ENCODE peak calls at places on chromosomes 12 and 14, in six cellular contexts. A, C, E, O, G and T are unnamed samples.

GRCh38 chr14:92973798-92974372 is 50.9 kb downstream of the CHGA start:
- DNase-seq in C (no peak), E (peak; percentile 32), A (no peak), G (no peak), O (no peak), T (peak; percentile 53)

GRCh38 chr12:108482717-108483212 is 32.3 kb upstream of the FICD start:
- DNase-seq in C (no peak), G (peak; percentile 33), E (no peak), O (no peak), A (no peak), T (no peak)

GRCh38 chr14:103442288-103442687 is 57.1 kb downstream of the MARK3 start:
- DNase-seq in C (no peak), O (no peak), A (no peak), E (no peak), G (no peak), T (no peak)

GRCh38 chr14:93970967-93971634 is 5.3 kb downstream of the ASB2 start:
- DNase-seq in O (no peak), C (no peak), A (no peak), G (no peak), E (no peak), T (no peak)

GRCh38 chr14:31950760-31951637 is 126.1 kb upstream of the ARHGAP5 start:
- DNase-seq in O (no peak), G (peak; percentile 73), C (no peak), E (peak; percentile 65), A (peak; percentile 56), T (peak; percentile 72)

GRCh38 chr12:47686645-47687240 is 19.1 kb downstream of the RPAP3 start:
- DNase-seq in E (no peak), G (peak; percentile 21), A (no peak), O (no peak), C (peak; percentile 11), T (no peak)

GRCh38 chr14:85487215-85487614 is 42.7 kb upstream of the FLRT2 start:
- DNase-seq in G (peak; percentile 54), A (no peak), C (no peak), O (no peak), E (no peak), T (no peak)

GRCh38 chr14:61891251-61891650 is 129.0 kb downstream of the SNAPC1 start:
- DNase-seq in C (peak; percentile 8), A (no peak), E (no peak), O (no peak), G (peak; percentile 27), T (no peak)

GRCh38 chr14:71168564-71168963 is 261.3 kb downstream of the PCNX1 start:
- DNase-seq in A (no peak), G (no peak), O (no peak), C (no peak), E (no peak), T (no peak)

GRCh38 chr14:77390188-77390587 is 13.0 kb downstream of the SAMD15 start:
- DNase-seq in G (no peak), C (no peak), E (no peak), O (no peak), A (no peak), T (no peak)

GRCh38 chr14:64929003-64929337 is 13.6 kb downstream of the GPX2 start:
- DNase-seq in G (no peak), E (no peak), A (no peak), O (no peak), C (no peak), T (no peak)

GRCh38 chr14:66496188-66496807 is 10.1 kb downstream of the CCDC196 start:
- DNase-seq in C (no peak), A (no peak), G (no peak), O (no peak), E (no peak), T (no peak)

GRCh38 chr12:18868673-18869072 is 130.8 kb downstream of the CAPZA3 start:
- DNase-seq in G (peak; percentile 66), O (no peak), C (no peak), A (no peak), E (no peak), T (no peak)

GRCh38 chr12:79420146-79420618 is 270.6 kb downstream of the PAWR start:
- DNase-seq in E (no peak), O (no peak), G (peak; percentile 97), A (no peak), C (peak; percentile 21), T (no peak)

GRCh38 chr14:22221508-22221907 is 367.5 kb downstream of the DAD1 start:
- DNase-seq in C (no peak), G (no peak), O (no peak), E (no peak), A (no peak), T (no peak)

GRCh38 chr14:54787263-54787662 is 115.4 kb downstream of the GCH1 start:
- DNase-seq in A (peak; percentile 46), C (no peak), O (no peak), E (no peak), G (no peak), T (peak; percentile 71)

GRCh38 chr12:57001448-57001906 is 4.9 kb downstream of the ZBTB39 start:
- DNase-seq in O (peak; percentile 74), C (peak; percentile 78), E (peak; percentile 68), G (no peak), A (peak; percentile 60), T (peak; percentile 62)

GRCh38 chr14:75126121-75126544 is 715 bp downstream of the NEK9 start:
- DNase-seq in E (no peak), A (no peak), G (no peak), C (no peak), O (no peak), T (no peak)

GRCh38 chr12:8849785-8850184 is 27.4 kb downstream of the A2ML1 start:
- DNase-seq in A (no peak), E (no peak), G (no peak), C (no peak), O (no peak), T (no peak)

GRCh38 chr14:23446291-23446851 is 10.9 kb upstream of the MYH7 start:
- DNase-seq in G (no peak), O (no peak), E (peak; percentile 68), C (no peak), A (peak; percentile 36), T (no peak)

GRCh38 chr12:78209851-78210493 is 379.3 kb downstream of the NAV3 start:
- DNase-seq in G (no peak), O (no peak), C (no peak), E (no peak), A (peak; percentile 7), T (no peak)

GRCh38 chr14:96235426-96235825 is 20.6 kb upstream of the BDKRB1 start:
- DNase-seq in O (no peak), E (no peak), C (no peak), G (no peak), A (no peak), T (no peak)

GRCh38 chr12:52245259-52245961 is 12.4 kb downstream of the KRT7 start:
- DNase-seq in C (no peak), O (no peak), G (no peak), A (no peak), E (peak; percentile 67), T (no peak)
- H3K4me1 ChIP-seq in C (peaks cover 2% of the 10 kb centered on the region), O (no peaks in the 10 kb centered on the region), G (peaks cover 30% of the 10 kb centered on the region), A (no peaks in the 10 kb centered on the region), E (peaks cover 43% of the 10 kb centered on the region), T (peaks cover 17% of the 10 kb centered on the region)

DNA sequence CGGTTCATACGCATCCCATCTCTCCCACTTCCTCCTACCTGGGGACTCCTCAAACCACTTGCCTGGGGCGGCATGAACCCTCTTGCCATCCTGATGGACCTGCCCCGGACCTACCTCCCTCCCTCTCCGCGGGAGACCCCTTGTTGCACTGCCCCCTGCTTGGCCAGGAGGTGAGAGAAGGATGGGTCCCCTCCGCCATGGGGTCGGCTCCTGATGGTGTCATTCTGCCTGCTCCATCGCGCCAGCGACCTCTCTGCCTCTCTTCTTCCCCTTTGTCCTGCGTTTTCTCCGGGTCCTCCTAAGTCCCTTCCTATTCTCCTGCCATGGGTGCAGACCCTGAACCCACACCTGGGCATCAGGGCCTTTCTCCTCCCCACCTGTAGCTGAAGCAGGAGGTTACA is 3.6 kb downstream of the WNT1 start:
- DNase-seq in C (no peak), G (no peak), A (no peak), O (no peak), E (peak; percentile 50), T (no peak)
- H3K27ac ChIP-seq in C (no peak overlapping the region), G (no peak overlapping the region), A (no peak overlapping the region), O (no peak overlapping the region), E (no peak overlapping the region), T (no peak overlapping the region)

GRCh38 chr12:38144049-38144448 is 172.5 kb upstream of the ALG10B start:
- DNase-seq in C (no peak), G (no peak), A (no peak), E (no peak), O (no peak), T (no peak)

GRCh38 chr12:38141239-38141638 is 175.3 kb upstream of the ALG10B start:
- DNase-seq in C (no peak), G (no peak), A (no peak), O (no peak), E (no peak), T (no peak)

GRCh38 chr12:38142974-38143373 is 173.6 kb upstream of the ALG10B start:
- DNase-seq in G (no peak), C (no peak), A (no peak), O (no peak), E (no peak), T (no peak)

GRCh38 chr12:38141861-38142260 is 174.7 kb upstream of the ALG10B start:
- DNase-seq in E (no peak), G (no peak), O (no peak), A (no peak), C (no peak), T (no peak)

DNA sequence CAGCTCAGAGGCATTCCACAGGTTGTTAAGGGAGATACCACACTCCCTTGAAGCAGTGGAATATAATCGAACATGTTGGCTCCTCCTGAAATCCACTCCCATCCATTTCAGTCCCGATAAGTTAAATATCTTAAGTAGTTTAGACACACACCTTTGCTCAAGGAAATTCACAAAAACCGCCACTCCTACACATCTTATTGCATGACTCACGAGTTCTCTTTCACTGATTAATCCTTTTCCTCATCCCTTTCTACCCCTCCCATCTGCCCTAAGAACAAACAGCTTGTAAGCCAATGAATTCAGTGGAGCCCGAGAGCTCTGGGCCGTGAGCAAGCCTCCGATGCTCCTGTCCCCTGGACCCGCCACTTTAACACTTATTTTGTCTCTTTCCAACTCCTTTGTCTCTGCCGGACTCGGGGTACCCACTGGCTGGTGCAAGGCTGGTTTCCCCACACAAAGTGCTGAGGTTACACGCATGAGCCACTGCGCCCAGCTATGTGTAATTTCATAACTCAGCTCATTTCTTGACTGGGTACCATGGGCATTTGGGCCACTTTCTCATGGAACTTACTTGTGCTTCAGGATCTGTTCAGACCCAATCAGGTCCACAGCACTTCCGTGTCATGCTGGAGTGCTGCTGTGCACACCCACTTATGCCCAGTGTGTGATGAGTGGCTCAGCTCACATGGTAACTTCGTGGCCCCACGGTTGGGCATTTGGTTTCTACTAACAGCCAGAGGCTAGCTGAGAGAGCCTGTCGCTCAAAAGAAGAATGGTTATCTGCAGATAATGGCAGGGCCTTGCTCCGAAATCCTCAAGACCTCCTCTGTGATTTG is 171.8 kb upstream of the ALG10B start:
- DNase-seq in A (no peak), G (no peak), E (no peak), C (no peak), O (no peak), T (no peak)
- H3K9me3 ChIP-seq in A (no peaks in the 10 kb centered on the region), G (peaks cover 10% of the 10 kb centered on the region), E (no peaks in the 10 kb centered on the region), C (peaks cover 25% of the 10 kb centered on the region), O (peaks cover 9% of the 10 kb centered on the region), T (peaks cover 5% of the 10 kb centered on the region)

GRCh38 chr12:92134638-92135274 is 10.9 kb downstream of the BTG1 start:
- DNase-seq in A (no peak), E (no peak), C (no peak), O (no peak), G (peak; percentile 75), T (no peak)
- H3K4me1 ChIP-seq in A (peaks cover 10% of the 10 kb centered on the region), E (peaks cover 64% of the 10 kb centered on the region), C (peaks cover 5% of the 10 kb centered on the region), O (peaks cover 46% of the 10 kb centered on the region), G (peaks cover 37% of the 10 kb centered on the region), T (peaks cover 91% of the 10 kb centered on the region)